ENCODE peak calls at places on chromosomes 5 and 9, in ten cellular contexts. H is frontal cortex; S is activated T-helper 1 cell treated with Interleukin-2 at 50 U/mL for 16 hours; K is HT1080; Q is colonic mucosa; N is stimulated activated CD4-positive, alpha-beta T cell treated with anti-CD3 and anti-CD28 coated beads, Interleukin-2, amount 100 ng/mL, for 48 hours; D is AG04450; L is memory B cell; V is nephron progenitor cell; P is CD8-positive, alpha-beta memory T cell. F is an unnamed sample.

GRCh38 chr5:1366514-1366913 is 21.6 kb upstream of the CLPTM1L start:
- DNase-seq in H (no peak), S (no peak), K (no peak), Q (no peak), N (no peak), D (no peak), L (peak; percentile 65), V (no peak), P (no peak), F (no peak)

GRCh38 chr9:133913571-133914369 is 78.4 kb downstream of the VAV2 start:
- DNase-seq in H (no peak), S (no peak), K (no peak), Q (no peak), N (no peak), D (no peak), L (no peak), V (no peak), P (no peak), F (no peak)

GRCh38 chr5:14977058-14977640 is 105.6 kb upstream of the ANKH start:
- DNase-seq in H (no peak), S (no peak), K (no peak), Q (peak; percentile 61), N (no peak), D (no peak), L (no peak), V (no peak), P (no peak), F (no peak)

GRCh38 chr9:22084336-22085035 is 75.4 kb upstream of the CDKN2B start:
- DNase-seq in H (no peak), S (no peak), K (peak; percentile 91), Q (no peak), N (no peak), D (peak; percentile 73), L (no peak), V (no peak), P (no peak), F (no peak)

GRCh38 chr9:120583958-120584369 is 4.0 kb upstream of the CDK5RAP2 start:
- DNase-seq in H (peak; percentile 68), S (no peak), K (peak; percentile 97), Q (peak; percentile 28), N (no peak), D (peak; percentile 69), L (peak; percentile 57), V (no peak), P (peak; percentile 59), F (peak; percentile 92)

GRCh38 chr9:127520941-127521918 is 69.9 kb downstream of the LRSAM1 start:
- DNase-seq in H (no peak), S (no peak), K (peak; percentile 94), Q (no peak), N (no peak), D (no peak), L (no peak), V (peak; percentile 10), P (no peak), F (no peak)

GRCh38 chr5:159781626-159782157 is 134.6 kb upstream of the ADRA1B start:
- DNase-seq in H (no peak), S (no peak), K (peak; percentile 71), Q (no peak), N (no peak), D (no peak), L (no peak), V (no peak), P (no peak), F (no peak)

GRCh38 chr9:7058539-7058938 is 300.8 kb downstream of the KDM4C start:
- DNase-seq in H (no peak), S (no peak), K (no peak), Q (no peak), N (no peak), D (no peak), L (no peak), V (no peak), P (no peak), F (no peak)

GRCh38 chr9:127336708-127337352 is 60.1 kb upstream of the SLC2A8 start:
- DNase-seq in H (no peak), S (no peak), K (peak; percentile 92), Q (peak; percentile 66), N (no peak), D (peak; percentile 81), L (no peak), V (no peak), P (no peak), F (no peak)

GRCh38 chr9:35035851-35036701 is 36.3 kb downstream of the VCP start:
- DNase-seq in H (no peak), S (peak; percentile 10), K (no peak), Q (peak; percentile 57), N (peak; percentile 45), D (no peak), L (no peak), V (no peak), P (no peak), F (no peak)